ENCODE peak calls at places on chromosomes 12 and 14, in four cellular contexts. T, Y, O and S are unnamed samples.

GRCh38 chr14:96421236-96421635 is 29.3 kb downstream of the AK7 start:
- DNase-seq in T (no peak), Y (no peak), O (no peak), S (no peak)

GRCh38 chr12:108733132-108733531 is 1.8 kb upstream of the CORO1C start:
- DNase-seq in T (no peak), Y (no peak), O (no peak), S (no peak)

GRCh38 chr14:34356267-34356660 is 105.8 kb downstream of the SPTSSA start:
- DNase-seq in T (no peak), Y (no peak), O (no peak), S (no peak)

GRCh38 chr14:50060871-50061663 is 55.3 kb downstream of the VCPKMT start:
- DNase-seq in T (peak; percentile 66), Y (peak; percentile 56), O (no peak), S (peak; percentile 49)

GRCh38 chr12:112424126-112424525 is 5.4 kb downstream of the PTPN11 start:
- DNase-seq in T (no peak), Y (no peak), O (no peak), S (no peak)

GRCh38 chr14:83940253-83940652 is 1589.7 kb upstream of the FLRT2 start:
- DNase-seq in T (no peak), Y (no peak), O (no peak), S (no peak)

GRCh38 chr12:39047539-39048078 is 142.2 kb upstream of the CPNE8 start:
- DNase-seq in T (no peak), Y (no peak), O (no peak), S (no peak)

GRCh38 chr14:106455026-106455425 is 928.6 kb downstream of the TMEM121 start:
- DNase-seq in T (no peak), Y (no peak), O (no peak), S (no peak)

GRCh38 chr12:43009307-43009706 is 419.8 kb upstream of the PRICKLE1 start:
- DNase-seq in T (peak; percentile 11), Y (no peak), O (no peak), S (no peak)

GRCh38 chr12:4118017-4118510 is 155.5 kb upstream of the CCND2 start:
- DNase-seq in T (no peak), Y (no peak), O (no peak), S (peak; percentile 88)

GRCh38 chr14:106200539-106201310 is 674.3 kb downstream of the TMEM121 start:
- DNase-seq in T (no peak), Y (no peak), O (no peak), S (no peak)

GRCh38 chr12:49943663-49943945 is 6.9 kb upstream of the AQP2 start:
- DNase-seq in T (no peak), Y (no peak), O (no peak), S (no peak)

GRCh38 chr12:110744697-110745264 is 2.1 kb upstream of the PPP1CC start:
- DNase-seq in T (peak; percentile 22), Y (no peak), O (peak; percentile 64), S (peak; percentile 78)

GRCh38 chr14:20632448-20632830 is 9.1 kb downstream of the OR6S1 start:
- DNase-seq in T (no peak), Y (no peak), O (no peak), S (no peak)

GRCh38 chr12:6956332-6956727 is 5.2 kb downstream of the PTPN6 start:
- DNase-seq in T (peak; percentile 27), Y (peak; percentile 52), O (no peak), S (no peak)

GRCh38 chr14:71361874-71362273 is 454.6 kb downstream of the PCNX1 start:
- DNase-seq in T (no peak), Y (no peak), O (no peak), S (no peak)
- H3K4me1 ChIP-seq in T (peaks cover 41% of the 10 kb centered on the region), Y (no peaks in the 10 kb centered on the region), O (peaks cover 44% of the 10 kb centered on the region), S (no peaks in the 10 kb centered on the region)

DNA sequence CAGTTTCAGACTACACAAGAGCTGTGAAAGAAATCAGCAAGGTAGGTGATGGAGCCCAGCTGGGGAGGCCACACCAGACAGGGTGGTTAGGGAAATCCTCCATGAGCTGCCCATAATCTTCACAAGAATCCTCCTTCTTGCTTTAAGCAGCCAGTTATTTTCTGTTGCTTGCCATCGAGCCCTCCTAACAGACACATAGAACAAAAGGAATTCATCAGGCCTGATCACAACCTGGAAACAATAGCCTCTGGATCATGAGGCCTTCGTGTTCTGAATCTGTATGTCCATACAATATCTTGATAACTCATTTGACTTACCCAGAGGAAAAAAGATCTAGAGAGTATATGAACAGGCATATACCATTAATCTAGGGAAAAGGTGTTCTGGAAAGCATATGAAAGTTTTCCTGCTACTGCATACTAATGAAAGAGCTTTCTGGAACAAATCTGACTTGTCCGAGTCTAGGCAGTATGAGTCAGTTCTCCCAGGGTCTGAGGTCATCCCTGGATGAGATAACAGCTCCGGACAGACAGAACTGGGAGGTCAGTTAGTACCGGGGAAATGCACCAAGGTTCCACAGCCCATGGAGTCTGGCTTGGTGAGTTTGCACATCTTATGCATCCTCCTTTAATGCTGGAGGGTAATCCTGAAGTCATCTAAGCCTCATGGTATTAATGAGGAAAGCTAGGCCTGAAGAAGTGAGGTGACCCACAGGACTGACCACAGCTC is 52.8 kb upstream of the ELK3 start:
- DNase-seq in T (no peak), Y (no peak), O (no peak), S (no peak)
- TF ChIP-seq CTCF in T (no peak), Y (no peak), O (no peak), S (no peak)

DNA sequence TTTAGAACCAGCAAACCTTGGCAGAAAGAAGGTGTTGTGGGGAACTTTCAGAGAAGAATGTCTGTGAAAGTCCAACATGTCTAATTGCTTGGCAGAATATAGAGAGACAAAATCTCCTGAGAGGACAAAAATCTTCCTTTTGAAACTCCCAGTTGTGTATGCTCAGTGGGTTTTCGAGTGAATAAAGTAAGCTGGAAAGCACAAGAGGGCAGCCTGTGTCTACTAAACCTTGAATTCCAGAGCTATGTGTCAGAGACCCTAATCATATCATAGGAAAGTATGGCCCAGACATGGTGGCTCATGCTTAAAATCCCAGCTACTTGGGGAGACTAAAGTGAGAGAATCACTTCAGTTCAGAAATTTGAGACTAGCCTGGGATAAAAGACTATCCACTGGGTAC is 661.2 kb downstream of the SLC16A7 start:
- DNase-seq in T (no peak), Y (no peak), O (no peak), S (no peak)
- H3K4me1 ChIP-seq in T (no peaks in the 10 kb centered on the region), Y (no peaks in the 10 kb centered on the region), O (no peaks in the 10 kb centered on the region), S (no peaks in the 10 kb centered on the region)

DNA sequence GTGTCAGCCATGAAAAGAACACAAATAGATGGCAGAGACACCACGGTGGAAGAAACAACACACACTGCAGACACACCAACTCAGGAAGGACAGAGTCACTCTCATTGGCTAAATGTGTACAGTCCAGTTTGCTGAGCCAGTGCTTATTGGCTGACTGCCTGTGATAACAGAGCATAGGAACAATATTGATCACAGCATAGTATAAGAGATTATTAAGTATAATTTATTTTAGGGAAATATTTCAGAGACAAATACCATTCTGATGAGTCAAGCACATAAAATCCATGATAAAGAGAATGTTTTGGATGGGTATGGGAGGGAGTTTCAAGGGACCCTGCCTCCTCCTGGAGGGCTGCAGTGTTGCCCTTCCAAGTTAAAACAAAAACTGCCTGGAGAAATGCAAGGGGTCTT is 50.9 kb downstream of the BTG1 start:
- DNase-seq in T (no peak), Y (no peak), O (no peak), S (no peak)
- TF ChIP-seq CTCF in T (peak; percentile 39), Y (no peak), O (no peak), S (no peak)

DNA sequence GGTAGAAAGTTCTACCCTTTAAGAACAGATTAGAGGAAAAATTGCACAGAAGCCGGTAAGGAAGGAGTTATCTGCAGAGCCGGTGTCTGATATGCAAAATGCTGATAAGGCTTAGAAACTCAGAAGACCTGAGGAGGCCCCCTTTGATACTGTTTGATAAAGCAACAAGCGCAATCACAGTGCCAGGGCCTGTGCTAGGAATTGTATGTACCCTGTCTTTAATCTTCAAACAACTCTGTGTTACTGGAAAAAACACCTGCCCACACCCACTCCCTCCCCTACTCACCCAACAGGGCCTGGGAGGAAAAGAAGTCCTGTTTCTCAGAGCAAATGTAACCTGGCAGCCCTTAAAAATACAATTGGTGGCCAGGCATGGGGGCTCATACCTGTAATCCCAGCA is 112.7 kb upstream of the FUT8 start:
- DNase-seq in T (no peak), Y (no peak), O (peak; percentile 85), S (peak; percentile 42)
- H3K4me1 ChIP-seq in T (no peaks in the 10 kb centered on the region), Y (peaks cover 37% of the 10 kb centered on the region), O (peaks cover 59% of the 10 kb centered on the region), S (peaks cover 30% of the 10 kb centered on the region)

GRCh38 chr12:52441320-52441911 is 7.2 kb upstream of the KRT75 start:
- DNase-seq in T (no peak), Y (no peak), O (no peak), S (no peak)
- TF ChIP-seq CTCF in T (no peak), Y (no peak), O (no peak), S (no peak)

DNA sequence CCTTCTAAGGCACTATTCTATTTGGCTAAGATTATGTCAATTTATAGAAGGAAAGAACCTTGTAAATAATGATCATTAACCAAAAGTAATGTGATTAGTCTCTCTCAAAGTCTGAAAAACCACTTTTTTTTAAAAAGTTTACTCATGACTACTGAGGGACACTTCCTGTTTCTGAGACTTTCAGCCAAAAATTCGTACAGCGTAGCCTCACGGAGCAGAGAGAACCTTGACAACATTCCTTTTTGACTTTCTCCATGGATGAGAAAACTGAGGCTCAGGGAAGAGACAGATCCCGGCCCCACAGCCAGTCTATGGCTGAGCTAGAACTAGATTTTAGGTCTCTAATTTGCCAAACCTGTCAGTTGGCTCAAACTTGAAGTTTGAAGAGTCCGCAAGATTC is 68.2 kb downstream of the DAD1 start:
- DNase-seq in T (no peak), Y (no peak), O (no peak), S (no peak)
- H3K4me1 ChIP-seq in T (peaks cover 21% of the 10 kb centered on the region), Y (peaks cover 94% of the 10 kb centered on the region), O (peaks cover 71% of the 10 kb centered on the region), S (no peaks in the 10 kb centered on the region)